ENCODE peak calls at places on chromosome 2, in four cellular contexts. D, T, E and J are unnamed samples. For H3K9me2, the result is how much of the 10 kb centered on the place peaks cover.

GRCh38 chr2:179446475-179447141 is 182.0 kb upstream of the SESTD1 start:
- DNase-seq in T (no peak), D (no peak), E (no peak), J (peak)

GRCh38 chr2:43323810-43324588 is 97.6 kb upstream of the ZFP36L2 start:
- DNase-seq in T (no peak), E (no peak), D (peak), J (no peak)

GRCh38 chr2:20646446-20646845 is 4.5 kb downstream of the HS1BP3 start:
- DNase-seq in T (no peak), E (no peak), D (no peak), J (no peak)

GRCh38 chr2:73907840-73908452 is 15.1 kb downstream of the ACTG2 start:
- DNase-seq in T (peak), D (peak), E (peak), J (peak)

GRCh38 chr2:38783586-38783985 is 5.6 kb downstream of the GEMIN6 start:
- DNase-seq in T (no peak), E (no peak), D (no peak), J (no peak)

GRCh38 chr2:15238028-15238427 is 323.1 kb downstream of the NBAS start:
- DNase-seq in T (no peak), D (no peak), E (no peak), J (no peak)

GRCh38 chr2:75627902-75628504 is 18.6 kb upstream of the MRPL19 start:
- DNase-seq in E (peak), T (peak), D (peak), J (peak)

GRCh38 chr2:169507698-169508097 is 1.8 kb upstream of the KLHL41 start:
- DNase-seq in E (no peak), T (no peak), D (peak), J (peak)

GRCh38 chr2:109555346-109555900 is 58.3 kb downstream of the SEPTIN10 start:
- DNase-seq in E (no peak), T (no peak), D (no peak), J (peak)

GRCh38 chr2:44203542-44203941 is 34.9 kb downstream of the PPM1B start:
- DNase-seq in T (no peak), D (no peak), E (no peak), J (no peak)

GRCh38 chr2:12455626-12456025 is 261.1 kb upstream of the TRIB2 start:
- DNase-seq in E (no peak), D (peak), T (no peak), J (no peak)

GRCh38 chr2:233867993-233868532 is at the start of gene MSL3B:
- DNase-seq in T (peak), D (peak), E (no peak), J (peak)

GRCh38 chr2:140354544-140354943 is 1574.4 kb upstream of the NXPH2 start:
- DNase-seq in E (no peak), T (no peak), D (no peak), J (no peak)

GRCh38 chr2:28364611-28365010 is 28.0 kb upstream of the FOSL2 start:
- DNase-seq in T (no peak), D (peak), E (no peak), J (no peak)

GRCh38 chr2:239264838-239265651 is 135.8 kb downstream of the HDAC4 start:
- DNase-seq in E (peak), D (peak), T (peak), J (peak)

GRCh38 chr2:96831679-96832078 is 12.1 kb downstream of the ANKRD23 start:
- DNase-seq in E (no peak), T (peak), D (no peak), J (no peak)

GRCh38 chr2:75503048-75503607 is 57.6 kb downstream of the EVA1A start:
- DNase-seq in T (peak), E (no peak), D (peak), J (peak)

GRCh38 chr2:26299488-26300092 is 46.4 kb upstream of the SELENOI start:
- DNase-seq in E (no peak), D (peak), T (peak), J (peak)

GRCh38 chr2:14944562-14945346 is 312.2 kb downstream of the LRATD1 start:
- DNase-seq in T (no peak), D (peak), E (peak), J (peak)

GRCh38 chr2:207625014-207625755 is at the start of gene METTL21A:
- DNase-seq in T (peak), E (peak), D (peak), J (peak)

GRCh38 chr2:34373586-34374233 is 774.6 kb upstream of the FAM98A start:
- DNase-seq in T (no peak), E (no peak), D (no peak), J (no peak)

GRCh38 chr2:189442468-189442867 is 1.2 kb downstream of the WDR75 start:
- DNase-seq in T (no peak), E (no peak), D (no peak), J (no peak)

GRCh38 chr2:173204316-173204715 is 128.7 kb downstream of the MAP3K20 start:
- DNase-seq in T (no peak), D (no peak), E (no peak), J (no peak)

GRCh38 chr2:125471963-125472362 is 1184.0 kb upstream of the GYPC start:
- DNase-seq in T (peak), D (peak), E (no peak), J (peak)

GRCh38 chr2:218320704-218321336 is 28.5 kb upstream of the TMBIM1 start:
- DNase-seq in D (no peak), E (no peak), T (no peak), J (no peak)

GRCh38 chr2:105787376-105788318 is 42.9 kb downstream of the NCK2 start:
- DNase-seq in E (peak), T (no peak), D (no peak), J (peak)

GRCh38 chr2:26356771-26357170 is 10.2 kb upstream of the ADGRF3 start:
- DNase-seq in E (no peak), T (no peak), D (no peak), J (no peak)

GRCh38 chr2:73359915-73360697 is 25.5 kb upstream of the ALMS1 start:
- DNase-seq in E (no peak), T (no peak), D (peak), J (peak)

GRCh38 chr2:197960765-197961164 is 156.4 kb downstream of the PLCL1 start:
- DNase-seq in E (no peak), T (no peak), D (no peak), J (no peak)

GRCh38 chr2:46901611-46902010 is 14.0 kb downstream of the MCFD2 start:
- DNase-seq in T (no peak), E (no peak), D (no peak), J (no peak)

GRCh38 chr2:197779261-197779660 is 5.9 kb downstream of the BOLL start:
- DNase-seq in E (no peak), D (no peak), T (no peak), J (no peak)

GRCh38 chr2:170929686-170930050 is 615 bp downstream of the GORASP2 start:
- DNase-seq in D (peak), E (peak), T (peak), J (peak)

DNA sequence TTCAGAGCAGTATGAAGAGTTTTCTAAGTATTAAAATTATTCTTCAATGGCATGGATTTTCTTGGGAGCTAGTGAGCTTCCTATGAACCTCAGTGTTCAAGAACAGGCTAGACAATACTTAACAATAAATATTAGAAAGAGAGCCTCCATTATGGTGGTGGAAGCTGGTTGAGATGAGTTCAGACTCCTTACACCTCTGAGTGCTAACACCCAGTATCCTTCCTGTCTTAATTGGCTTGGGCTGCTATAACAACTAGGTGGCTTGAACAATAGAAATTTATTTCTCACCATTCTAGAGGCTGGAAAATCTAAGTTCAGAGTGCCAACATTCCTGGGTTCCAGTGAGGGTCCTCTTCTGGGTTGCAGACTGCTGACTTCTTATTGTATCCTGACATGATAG is 369.4 kb upstream of the HNRNPA3 start:
- DNase-seq in T (no peak), E (no peak), D (no peak), J (no peak)
- H3K9me2 ChIP-seq in T (under half), E (under half), D (under half), J (under half)

GRCh38 chr2:128362186-128362888 is 43.7 kb upstream of the HS6ST1 start:
- DNase-seq in D (no peak), E (no peak), T (no peak), J (no peak)

GRCh38 chr2:128362889-128363228 is 44.2 kb upstream of the HS6ST1 start:
- DNase-seq in D (peak), T (peak), E (no peak), J (no peak)

GRCh38 chr2:128359841-128360240 is 41.2 kb upstream of the HS6ST1 start:
- DNase-seq in D (no peak), T (no peak), E (no peak), J (no peak)

GRCh38 chr2:128360711-128361110 is 42.0 kb upstream of the HS6ST1 start:
- DNase-seq in T (no peak), D (no peak), E (no peak), J (no peak)

DNA sequence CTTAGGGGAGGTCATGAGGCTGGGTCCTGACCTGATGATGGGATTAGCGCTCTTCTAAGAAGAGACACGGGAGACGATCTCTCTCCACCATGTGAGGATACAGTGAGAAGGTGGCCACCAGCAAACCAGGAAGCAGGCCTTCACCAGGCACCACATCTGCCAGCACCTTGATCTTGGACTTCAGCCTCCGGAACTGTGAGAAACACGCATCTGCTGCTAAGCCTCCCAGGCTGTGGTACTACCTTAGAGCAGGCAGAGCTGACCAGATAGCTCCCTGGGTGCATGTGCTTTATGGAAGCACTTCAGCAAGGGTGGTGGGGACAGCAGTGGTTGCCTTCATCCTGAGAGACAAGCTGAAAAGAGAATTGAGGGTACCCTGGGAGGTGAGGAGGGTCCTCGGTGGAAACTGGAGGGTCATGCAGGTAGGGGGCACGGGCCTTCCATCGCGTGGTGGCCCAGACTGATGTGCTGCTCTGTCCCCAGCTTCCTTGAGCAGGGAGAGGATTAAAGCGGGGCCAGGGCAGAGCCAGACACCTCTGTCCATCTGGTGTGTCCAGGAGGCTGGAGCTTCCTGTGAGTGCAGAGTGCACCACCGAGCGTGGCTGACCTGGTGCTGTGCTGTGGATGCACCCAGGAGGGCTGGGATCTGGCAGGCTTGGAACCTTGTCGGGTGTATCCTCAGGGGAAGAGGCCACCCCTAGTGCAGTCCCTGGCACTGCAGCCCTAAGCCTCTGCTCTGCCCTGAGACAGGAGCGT is 42.9 kb upstream of the HS6ST1 start:
- DNase-seq in D (no peak), E (no peak), T (no peak), J (no peak)
- H3K9me2 ChIP-seq in D (under half), E (under half), T (under half), J (under half)

GRCh38 chr2:128640847-128641360 is 322.2 kb upstream of the HS6ST1 start:
- DNase-seq in T (no peak), E (no peak), D (no peak), J (no peak)
- H3K9me2 ChIP-seq in T (under half), E (under half), D (under half), J (under half)

GRCh38 chr2:128639693-128640092 is 321.0 kb upstream of the HS6ST1 start:
- DNase-seq in D (peak), E (no peak), T (no peak), J (no peak)
- H3K9me2 ChIP-seq in D (under half), E (under half), T (under half), J (under half)

GRCh38 chr2:7986431-7986830 is 695.4 kb upstream of the ID2 start:
- DNase-seq in E (no peak), D (no peak), T (no peak), J (no peak)

GRCh38 chr2:7987992-7988391 is 693.9 kb upstream of the ID2 start:
- DNase-seq in D (no peak), T (no peak), E (no peak), J (no peak)

GRCh38 chr2:7988440-7988839 is 693.4 kb upstream of the ID2 start:
- DNase-seq in D (no peak), T (no peak), E (no peak), J (peak)

GRCh38 chr2:7992612-7993596 is 689.0 kb upstream of the ID2 start:
- DNase-seq in D (peak), T (no peak), E (no peak), J (peak)

GRCh38 chr2:7989823-7990222 is 692.0 kb upstream of the ID2 start:
- DNase-seq in T (no peak), E (no peak), D (no peak), J (no peak)
- H3K9me2 ChIP-seq in T (under half), E (under half), D (under half), J (under half)

GRCh38 chr2:221142341-221142740 is 429.8 kb downstream of the EPHA4 start:
- DNase-seq in E (no peak), D (no peak), T (no peak), J (no peak)
- H3K9me2 ChIP-seq in E (under half), D (under half), T (under half), J (under half)

GRCh38 chr2:10234409-10235094 is 68.2 kb upstream of the HPCAL1 start:
- DNase-seq in T (no peak), E (no peak), D (no peak), J (no peak)
- H3K9me2 ChIP-seq in T (under half), E (under half), D (under half), J (under half)

DNA sequence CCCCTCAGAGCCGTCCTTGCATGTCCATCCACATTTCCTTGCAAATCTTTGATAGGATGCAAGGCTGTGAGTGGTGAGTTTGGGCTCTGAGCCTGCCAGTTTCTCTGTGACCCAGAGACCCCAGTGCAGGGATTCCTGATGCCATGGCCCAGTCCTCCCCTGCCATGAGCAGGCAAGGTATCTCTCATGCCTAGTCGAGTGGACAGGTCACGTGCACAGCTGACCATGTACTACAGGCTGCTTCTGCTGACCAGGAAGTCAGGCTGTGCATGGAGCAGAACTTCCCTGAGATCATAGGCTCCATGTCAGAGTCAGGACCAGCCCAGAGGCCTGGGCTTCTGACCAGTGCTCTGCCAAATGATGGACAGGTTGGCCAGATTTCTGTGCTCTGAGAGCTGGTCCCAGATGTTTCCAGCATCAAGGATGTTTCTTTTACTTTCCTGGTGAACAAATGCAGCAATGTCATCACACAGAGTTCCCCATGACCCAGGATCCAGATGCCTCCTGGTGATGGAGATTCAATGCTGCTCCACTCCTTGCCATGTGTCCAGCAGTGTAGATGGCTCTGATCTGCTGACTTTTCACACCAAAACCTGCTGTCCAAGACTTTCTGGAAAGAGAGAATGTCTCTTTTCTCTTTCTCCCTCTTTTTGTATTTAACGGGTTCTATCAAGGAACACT is 321.6 kb upstream of the HS6ST1 start:
- DNase-seq in D (peak), E (no peak), T (no peak), J (no peak)
- H3K9me2 ChIP-seq in D (under half), E (under half), T (under half), J (under half)